ENCODE peak calls at places on chromosomes 13 and 19, in eight cellular contexts. D, L, M, K, C, Y, I and O are unnamed samples.

GRCh38 chr19:31676271-31677004 is 327.2 kb upstream of the TSHZ3 start:
- DNase-seq in K (peak; percentile 10), D (no peak), C (no peak), I (peak; percentile 1), Y (no peak), M (peak; percentile 3), L (no peak), O (no peak)

GRCh38 chr19:29779921-29780320 is 31.9 kb upstream of the CCNE1 start:
- DNase-seq in M (peak; percentile 26), K (peak; percentile 7), D (no peak), I (no peak), L (no peak), Y (no peak), C (no peak), O (no peak)

GRCh38 chr13:35479223-35479536 is 2.7 kb upstream of the MAB21L1 start:
- DNase-seq in L (no peak), M (no peak), C (no peak), D (no peak), Y (no peak), I (peak; percentile 46), K (peak; percentile 13), O (no peak)

GRCh38 chr13:31092631-31093030 is 69.1 kb downstream of the HSPH1 start:
- DNase-seq in L (no peak), M (no peak), C (no peak), D (no peak), K (no peak), I (no peak), Y (no peak), O (no peak)

GRCh38 chr19:46745521-46746280 is at the start of gene FKRP:
- DNase-seq in C (no peak), I (no peak), Y (no peak), D (peak; percentile 65), L (peak; percentile 32), M (peak; percentile 36), K (peak; percentile 63), O (peak; percentile 76)

GRCh38 chr13:89212186-89212585 is 1541.0 kb downstream of the SLITRK5 start:
- DNase-seq in C (no peak), L (no peak), I (no peak), K (no peak), D (no peak), M (no peak), Y (no peak), O (no peak)

GRCh38 chr13:95337597-95337996 is 36.3 kb upstream of the ABCC4 start:
- DNase-seq in L (no peak), K (no peak), D (no peak), I (no peak), C (no peak), Y (no peak), M (no peak), O (no peak)

GRCh38 chr13:77536358-77536757 is 852 bp downstream of the SCEL start:
- DNase-seq in M (no peak), Y (no peak), K (no peak), L (no peak), I (no peak), C (no peak), D (no peak), O (no peak)

GRCh38 chr19:30784850-30785459 is 412.8 kb downstream of the ZNF536 start:
- DNase-seq in L (peak; percentile 43), M (peak; percentile 43), C (peak; percentile 19), K (peak; percentile 58), D (peak; percentile 68), Y (no peak), I (peak; percentile 39), O (peak; percentile 38)

GRCh38 chr19:8367327-8368001 is 3.5 kb downstream of the ANGPTL4 start:
- DNase-seq in I (peak; percentile 96), M (no peak), C (peak; percentile 99), Y (no peak), D (peak; percentile 82), K (peak; percentile 60), L (peak; percentile 96), O (no peak)

GRCh38 chr13:39766464-39767167 is 111.2 kb downstream of the COG6 start:
- DNase-seq in Y (no peak), M (no peak), I (no peak), K (no peak), D (no peak), L (no peak), C (no peak), O (no peak)

GRCh38 chr13:42001580-42001979 is 40.7 kb upstream of the VWA8 start:
- DNase-seq in I (peak; percentile 85), M (no peak), D (no peak), C (peak; percentile 86), Y (no peak), K (peak; percentile 45), L (no peak), O (no peak)

GRCh38 chr19:41960973-41961372 is 1.9 kb upstream of the RABAC1 start:
- DNase-seq in Y (no peak), I (no peak), L (no peak), C (no peak), K (no peak), M (no peak), D (no peak), O (no peak)

GRCh38 chr19:17303167-17303939 is at the start of gene ABHD8:
- DNase-seq in C (peak; percentile 96), Y (peak; percentile 65), M (peak; percentile 98), K (peak; percentile 98), D (peak; percentile 98), I (peak; percentile 94), L (peak; percentile 97), O (peak; percentile 96)
- TF ChIP-seq CTCF in C (peak; percentile 44), Y (peak; percentile 66), M (peak; percentile 39), K (peak; percentile 46), D (peak; percentile 74), I (no peak), L (no peak), O (peak; percentile 37)

GRCh38 chr19:54881884-54882283 is 7.8 kb downstream of the FCAR start:
- DNase-seq in D (no peak), K (no peak), C (no peak), Y (no peak), L (no peak), I (no peak), M (no peak), O (no peak)
- TF ChIP-seq CTCF in D (no peak), K (no peak), C (no peak), Y (no peak), L (no peak), I (no peak), M (no peak), O (no peak)

GRCh38 chr19:18253716-18254115 is 20.5 kb downstream of the IQCN start:
- DNase-seq in I (no peak), D (peak; percentile 70), M (peak; percentile 57), K (no peak), C (no peak), L (peak; percentile 49), Y (no peak), O (no peak)

GRCh38 chr19:18257503-18258470 is 16.5 kb downstream of the IQCN start:
- DNase-seq in K (no peak), C (no peak), D (no peak), Y (no peak), I (no peak), M (no peak), L (no peak), O (no peak)

GRCh38 chr19:18253130-18253529 is 21.1 kb downstream of the IQCN start:
- DNase-seq in Y (no peak), L (no peak), I (no peak), C (no peak), K (no peak), M (no peak), D (no peak), O (no peak)

GRCh38 chr19:18252370-18252717 is 21.9 kb downstream of the IQCN start:
- DNase-seq in Y (no peak), C (no peak), I (no peak), M (no peak), L (no peak), K (no peak), D (no peak), O (no peak)

DNA sequence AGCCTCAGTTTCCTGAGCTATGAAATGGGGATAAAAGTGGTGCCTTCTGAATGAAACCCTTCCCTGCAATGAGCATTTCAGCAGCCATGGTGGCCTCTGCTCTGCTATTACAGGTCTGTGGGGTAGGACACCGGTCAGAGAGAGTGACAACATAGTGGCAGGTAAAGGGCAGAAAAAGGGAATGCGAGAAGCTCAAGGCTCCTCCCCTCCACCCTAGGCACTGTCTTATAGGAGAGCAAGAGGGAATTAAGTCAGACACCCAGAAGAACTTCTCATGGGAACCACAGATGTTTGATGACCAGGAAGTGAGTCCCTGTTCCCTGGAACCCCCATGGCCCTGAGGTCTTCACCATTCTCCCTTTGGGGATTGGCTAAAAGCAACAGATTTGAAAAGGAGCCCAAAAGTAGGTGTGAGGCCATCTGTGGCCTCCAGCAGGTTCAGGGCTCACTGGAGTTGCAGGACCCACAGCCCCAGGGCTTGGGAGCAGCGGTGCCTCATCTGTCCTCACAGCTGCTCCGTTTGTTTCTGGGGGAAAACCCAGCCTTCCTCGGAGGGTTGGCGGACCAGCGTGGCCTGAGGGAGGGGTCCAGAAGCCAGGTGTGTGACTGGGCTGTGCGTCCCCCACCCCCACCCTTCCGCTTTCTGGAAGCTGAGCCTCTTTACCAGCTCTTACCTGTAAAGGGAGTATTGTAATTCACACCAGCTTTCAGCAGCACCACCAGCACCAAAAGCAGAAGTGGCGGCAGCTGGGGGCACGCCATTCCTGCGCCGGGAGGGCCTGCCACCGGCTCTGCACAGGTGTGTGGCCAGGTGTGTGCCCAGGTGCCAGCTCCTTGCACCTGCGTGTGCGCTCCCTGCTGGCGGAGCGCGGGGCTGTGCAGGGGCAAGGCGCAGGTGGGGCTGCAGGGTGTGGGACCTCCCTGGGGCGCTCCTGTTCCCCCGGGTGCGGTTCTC is 19.4 kb downstream of the IQCN start:
- DNase-seq in Y (no peak), D (peak; percentile 80), M (peak; percentile 82), C (no peak), L (peak; percentile 56), K (no peak), I (no peak), O (no peak)
- TF ChIP-seq CTCF in Y (no peak), D (peak; percentile 35), M (peak; percentile 43), C (no peak), L (no peak), K (no peak), I (no peak), O (peak; percentile 6)

GRCh38 chr13:101300531-101300930 is 115.8 kb downstream of the NALCN start:
- DNase-seq in K (no peak), M (no peak), L (no peak), I (no peak), Y (no peak), D (no peak), C (no peak), O (no peak)

GRCh38 chr13:101298517-101298916 is 117.8 kb downstream of the NALCN start:
- DNase-seq in C (no peak), M (no peak), K (no peak), I (no peak), L (no peak), D (no peak), Y (no peak), O (no peak)

GRCh38 chr13:101303512-101303911 is 112.8 kb downstream of the NALCN start:
- DNase-seq in I (peak; percentile 17), D (no peak), C (no peak), K (no peak), L (no peak), Y (no peak), M (no peak), O (no peak)

GRCh38 chr13:101297794-101298193 is 118.5 kb downstream of the NALCN start:
- DNase-seq in K (no peak), L (no peak), Y (no peak), D (no peak), I (no peak), M (no peak), C (no peak), O (no peak)

DNA sequence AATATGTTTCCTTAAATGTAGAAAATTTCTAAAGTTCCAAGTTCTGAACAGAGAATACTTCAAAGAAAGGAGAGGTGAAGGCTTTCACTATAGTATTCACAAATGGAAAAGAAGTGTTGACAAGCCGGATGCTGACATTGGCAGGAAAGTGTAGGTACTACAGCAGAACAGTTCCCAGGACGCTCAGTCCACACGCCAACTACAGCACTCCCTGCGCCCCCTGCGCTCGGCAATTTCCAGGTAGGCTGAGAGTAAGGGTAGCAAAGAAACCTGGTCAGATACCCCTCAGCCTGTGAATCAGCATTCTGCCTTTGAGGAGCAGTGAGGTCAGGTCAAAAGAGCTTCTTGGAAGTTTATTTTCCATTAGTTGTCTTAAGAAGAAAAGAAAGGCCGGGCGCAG is 115.3 kb downstream of the NALCN start:
- DNase-seq in D (no peak), L (no peak), I (no peak), C (no peak), M (no peak), K (no peak), Y (no peak), O (no peak)
- TF ChIP-seq CTCF in D (no peak), L (no peak), I (no peak), C (no peak), M (no peak), K (no peak), Y (no peak), O (no peak)